ENCODE peak calls at places on chromosomes 12 and 14, in eight cellular contexts. N is RPMI7951; L is stimulated activated CD4-positive, alpha-beta T cell treated with anti-CD3 and anti-CD28 coated beads, TNF-alpha, amount 100 ng/mL, for 1 hour; I is astrocyte of the cerebellum; T is aorta; W is HCT116; R is left colon; U is GM23248. A is an unnamed sample.

GRCh38 chr12:28998662-28999120 is 150.4 kb upstream of the FAR2 start:
- DNase-seq in U (peak), T (no peak), L (no peak), N (peak), I (peak), R (no peak), W (no peak), A (no peak)

GRCh38 chr12:85348779-85349178 is 68.8 kb downstream of the ALX1 start:
- DNase-seq in L (no peak), I (no peak), R (no peak), W (no peak), U (no peak), N (no peak), T (no peak), A (no peak)

GRCh38 chr12:132909030-132909368 is 21.6 kb upstream of the CHFR start:
- DNase-seq in R (no peak), L (no peak), T (no peak), W (no peak), U (no peak), I (no peak), N (no peak), A (no peak)

GRCh38 chr12:123572391-123572790 is 12.0 kb upstream of the TMED2 start:
- DNase-seq in L (no peak), I (no peak), T (no peak), N (no peak), U (no peak), W (no peak), R (no peak), A (no peak)

GRCh38 chr14:45253754-45254300 is 825 bp upstream of the MIS18BP1 start:
- DNase-seq in T (peak), R (peak), N (peak), W (peak), L (no peak), U (peak), I (no peak), A (no peak)

GRCh38 chr12:121240484-121241202 is 30.7 kb downstream of the P2RX4 start:
- DNase-seq in T (peak), N (no peak), I (no peak), R (peak), U (no peak), L (peak), W (no peak), A (peak)

GRCh38 chr12:110077769-110078168 is 29.4 kb upstream of the C12orf76 start:
- DNase-seq in R (no peak), T (no peak), N (no peak), U (no peak), I (no peak), L (no peak), W (no peak), A (no peak)

GRCh38 chr12:87809916-87810315 is 219.3 kb downstream of the C12orf50 start:
- DNase-seq in R (no peak), L (no peak), W (no peak), I (no peak), U (no peak), T (no peak), N (no peak), A (no peak)

GRCh38 chr12:113453330-113453729 is 18.3 kb downstream of the LHX5 start:
- DNase-seq in I (no peak), R (no peak), U (no peak), N (no peak), W (no peak), L (no peak), T (no peak), A (no peak)

GRCh38 chr12:129535351-129535750 is 368.5 kb downstream of the TMEM132D start:
- DNase-seq in R (no peak), I (no peak), L (no peak), W (no peak), N (no peak), T (no peak), U (no peak), A (no peak)

GRCh38 chr12:11863988-11864387 is 206.8 kb upstream of the BCL2L14 start:
- DNase-seq in T (no peak), L (no peak), I (no peak), W (no peak), U (peak), R (no peak), N (no peak), A (no peak)

GRCh38 chr12:124109760-124110159 is 136.7 kb downstream of the ZNF664 start:
- DNase-seq in L (no peak), R (no peak), W (peak), T (no peak), N (peak), I (no peak), U (peak), A (no peak)

GRCh38 chr14:100048786-100049185 is 16.4 kb upstream of the EVL start:
- DNase-seq in N (no peak), W (no peak), U (peak), R (no peak), T (no peak), L (no peak), I (no peak), A (no peak)

GRCh38 chr14:59360923-59361794 is 104.0 kb downstream of the GPR135 start:
- DNase-seq in R (peak), W (peak), U (peak), N (peak), I (no peak), L (no peak), T (no peak), A (no peak)

GRCh38 chr12:101231626-101232025 is 21.6 kb upstream of the SLC5A8 start:
- DNase-seq in T (no peak), L (no peak), I (no peak), N (no peak), U (no peak), W (no peak), R (no peak), A (no peak)

GRCh38 chr12:68435816-68436215 is 103.7 kb upstream of the MDM1 start:
- DNase-seq in W (no peak), L (no peak), R (no peak), N (no peak), T (no peak), I (no peak), U (no peak), A (no peak)

GRCh38 chr14:39454906-39455539 is 22.8 kb upstream of the FBXO33 start:
- DNase-seq in L (no peak), N (no peak), R (no peak), T (no peak), W (no peak), I (no peak), U (no peak), A (no peak)

GRCh38 chr14:73770977-73771847 is 57.0 kb upstream of the PNMA1 start:
- DNase-seq in T (peak), N (no peak), L (no peak), U (no peak), I (no peak), W (no peak), R (peak), A (no peak)

GRCh38 chr12:122813310-122813713 is 21.9 kb upstream of the HIP1R start:
- DNase-seq in W (no peak), L (no peak), T (no peak), I (no peak), R (no peak), U (no peak), N (no peak), A (no peak)

GRCh38 chr12:96503971-96504370 is 14.6 kb downstream of the CFAP54 start:
- DNase-seq in R (no peak), T (no peak), W (no peak), L (no peak), U (no peak), I (no peak), N (no peak), A (no peak)

GRCh38 chr14:90444077-90444696 is 47.4 kb downstream of the CALM1 start:
- DNase-seq in I (no peak), U (peak), R (no peak), L (no peak), N (no peak), W (no peak), T (no peak), A (no peak)

GRCh38 chr12:77751939-77752338 is 78.8 kb upstream of the NAV3 start:
- DNase-seq in R (no peak), W (no peak), N (peak), I (peak), T (no peak), U (no peak), L (no peak), A (no peak)

GRCh38 chr12:6347367-6348338 is 5.8 kb upstream of the TNFRSF1A start:
- DNase-seq in N (peak), T (peak), L (no peak), U (peak), I (peak), R (no peak), W (no peak), A (no peak)

GRCh38 chr14:70245026-70245425 is 56.3 kb upstream of the SLC8A3 start:
- DNase-seq in L (no peak), T (no peak), R (no peak), N (no peak), U (no peak), W (no peak), I (no peak), A (no peak)

GRCh38 chr12:124399622-124400021 is 104.7 kb downstream of the RFLNA start:
- DNase-seq in T (peak), N (no peak), W (no peak), L (no peak), U (peak), I (no peak), R (no peak), A (no peak)

GRCh38 chr14:56412453-56413434 is 166.9 kb upstream of the TMEM260 start:
- DNase-seq in I (no peak), T (no peak), R (no peak), L (no peak), W (no peak), U (no peak), N (no peak), A (no peak)

GRCh38 chr14:96255501-96256366 is at the start of gene BDKRB1:
- DNase-seq in N (peak), I (no peak), W (no peak), U (peak), R (no peak), L (no peak), T (no peak), A (no peak)

GRCh38 chr12:78179346-78179745 is 348.7 kb downstream of the NAV3 start:
- DNase-seq in I (no peak), L (no peak), W (no peak), U (no peak), T (no peak), N (no peak), R (no peak), A (no peak)

GRCh38 chr14:39492267-39492666 is 60.0 kb upstream of the FBXO33 start:
- DNase-seq in U (peak), R (no peak), L (no peak), N (peak), W (no peak), T (no peak), I (peak), A (no peak)

GRCh38 chr12:109099426-109100020 is 2.1 kb downstream of the UNG start:
- DNase-seq in R (no peak), N (no peak), T (no peak), I (no peak), L (no peak), U (peak), W (no peak), A (no peak)

GRCh38 chr12:52615208-52615868 is 3.0 kb downstream of the KRT73 start:
- DNase-seq in U (peak), W (no peak), I (no peak), R (no peak), T (no peak), L (no peak), N (no peak), A (no peak)

GRCh38 chr12:32074432-32074831 is 32.2 kb upstream of the BICD1 start:
- DNase-seq in R (no peak), N (no peak), W (no peak), I (no peak), L (no peak), U (no peak), T (no peak), A (no peak)

GRCh38 chr12:109592195-109592904 is 18.8 kb downstream of the MVK start:
- DNase-seq in W (no peak), N (no peak), U (no peak), R (no peak), T (no peak), I (no peak), L (no peak), A (no peak)

GRCh38 chr12:9719835-9720234 is 13.1 kb downstream of the CLECL1 start:
- DNase-seq in T (no peak), N (no peak), U (no peak), R (no peak), W (no peak), I (no peak), L (no peak), A (no peak)

GRCh38 chr12:9002335-9002734 is 13.0 kb downstream of the KLRG1 start:
- DNase-seq in W (no peak), U (no peak), I (no peak), L (no peak), T (no peak), R (no peak), N (no peak), A (no peak)

GRCh38 chr14:81710232-81710845 is 176.7 kb upstream of the SEL1L start:
- DNase-seq in U (peak), N (peak), T (no peak), W (peak), L (no peak), I (peak), R (no peak), A (no peak)

GRCh38 chr12:131912526-131913274 is 16.4 kb upstream of the PUS1 start:
- DNase-seq in W (peak), T (peak), R (peak), L (no peak), N (peak), I (peak), U (peak), A (no peak)